ENCODE peak calls at places on chromosomes 3 and 15, in eight cellular contexts. One of them, this sample, is unnamed.

GRCh38 chr15:88835119-88835518 is 31.9 kb downstream of the ACAN start:
- DNase-seq in heart right ventricle: no peak
- DNase-seq in GM20000: no peak
- DNase-seq in IMR-90: peak; percentile 10
- DNase-seq in activated T-cell treated with anti-CD3 and anti-CD28 coated beads, Interleukin-2, amount 50 U/mL, for 4 hours: no peak
- DNase-seq in glomerular endothelial cell: no peak
- DNase-seq in hippocampal formation: no peak
- DNase-seq in hypothalamus: no peak
- DNase-seq in this sample: no peak

GRCh38 chr15:80915462-80915861 is 74.2 kb downstream of the MESD start:
- DNase-seq in heart right ventricle: no peak
- DNase-seq in GM20000: no peak
- DNase-seq in IMR-90: no peak
- DNase-seq in activated T-cell treated with anti-CD3 and anti-CD28 coated beads, Interleukin-2, amount 50 U/mL, for 4 hours: no peak
- DNase-seq in glomerular endothelial cell: no peak
- DNase-seq in hippocampal formation: no peak
- DNase-seq in hypothalamus: no peak
- DNase-seq in this sample: no peak

GRCh38 chr15:58447244-58448010 is 15.6 kb downstream of the LIPC start:
- DNase-seq in heart right ventricle: no peak
- DNase-seq in GM20000: no peak
- DNase-seq in IMR-90: peak; percentile 72
- DNase-seq in activated T-cell treated with anti-CD3 and anti-CD28 coated beads, Interleukin-2, amount 50 U/mL, for 4 hours: no peak
- DNase-seq in glomerular endothelial cell: peak; percentile 34
- DNase-seq in hippocampal formation: no peak
- DNase-seq in hypothalamus: no peak
- DNase-seq in this sample: no peak

GRCh38 chr3:9178697-9179096 is 70.7 kb downstream of the SRGAP3 start:
- DNase-seq in heart right ventricle: no peak
- DNase-seq in GM20000: no peak
- DNase-seq in IMR-90: no peak
- DNase-seq in activated T-cell treated with anti-CD3 and anti-CD28 coated beads, Interleukin-2, amount 50 U/mL, for 4 hours: no peak
- DNase-seq in glomerular endothelial cell: no peak
- DNase-seq in hippocampal formation: no peak
- DNase-seq in hypothalamus: no peak
- DNase-seq in this sample: no peak

GRCh38 chr3:189914799-189915198 is 205.9 kb downstream of the P3H2 start:
- DNase-seq in heart right ventricle: no peak
- DNase-seq in GM20000: no peak
- DNase-seq in IMR-90: peak; percentile 96
- DNase-seq in activated T-cell treated with anti-CD3 and anti-CD28 coated beads, Interleukin-2, amount 50 U/mL, for 4 hours: no peak
- DNase-seq in glomerular endothelial cell: no peak
- DNase-seq in hippocampal formation: no peak
- DNase-seq in hypothalamus: peak; percentile 8
- DNase-seq in this sample: peak; percentile 24

GRCh38 chr3:71163216-71163918 is 420.2 kb downstream of the FOXP1 start:
- DNase-seq in heart right ventricle: no peak
- DNase-seq in GM20000: no peak
- DNase-seq in IMR-90: no peak
- DNase-seq in activated T-cell treated with anti-CD3 and anti-CD28 coated beads, Interleukin-2, amount 50 U/mL, for 4 hours: no peak
- DNase-seq in glomerular endothelial cell: no peak
- DNase-seq in hippocampal formation: no peak
- DNase-seq in hypothalamus: no peak
- DNase-seq in this sample: no peak

GRCh38 chr3:194285859-194286197 is 65.3 kb downstream of the CPN2 start:
- DNase-seq in heart right ventricle: no peak
- DNase-seq in GM20000: no peak
- DNase-seq in IMR-90: no peak
- DNase-seq in activated T-cell treated with anti-CD3 and anti-CD28 coated beads, Interleukin-2, amount 50 U/mL, for 4 hours: no peak
- DNase-seq in glomerular endothelial cell: no peak
- DNase-seq in hippocampal formation: no peak
- DNase-seq in hypothalamus: no peak
- DNase-seq in this sample: no peak

GRCh38 chr3:133040696-133041523 is 2.7 kb downstream of the TMEM108 start:
- DNase-seq in heart right ventricle: peak; percentile 78
- DNase-seq in GM20000: peak; percentile 74
- DNase-seq in IMR-90: peak; percentile 71
- DNase-seq in activated T-cell treated with anti-CD3 and anti-CD28 coated beads, Interleukin-2, amount 50 U/mL, for 4 hours: no peak
- DNase-seq in glomerular endothelial cell: peak; percentile 44
- DNase-seq in hippocampal formation: peak; percentile 81
- DNase-seq in hypothalamus: peak; percentile 91
- DNase-seq in this sample: peak; percentile 61

GRCh38 chr3:39125837-39126500 is 18.5 kb downstream of the TTC21A start:
- DNase-seq in heart right ventricle: no peak
- DNase-seq in GM20000: no peak
- DNase-seq in IMR-90: peak; percentile 39
- DNase-seq in activated T-cell treated with anti-CD3 and anti-CD28 coated beads, Interleukin-2, amount 50 U/mL, for 4 hours: no peak
- DNase-seq in glomerular endothelial cell: no peak
- DNase-seq in hippocampal formation: no peak
- DNase-seq in hypothalamus: no peak
- DNase-seq in this sample: peak; percentile 75

GRCh38 chr3:124428372-124429128 is 301.7 kb upstream of the UMPS start:
- DNase-seq in heart right ventricle: no peak
- DNase-seq in GM20000: no peak
- DNase-seq in IMR-90: no peak
- DNase-seq in activated T-cell treated with anti-CD3 and anti-CD28 coated beads, Interleukin-2, amount 50 U/mL, for 4 hours: no peak
- DNase-seq in glomerular endothelial cell: no peak
- DNase-seq in hippocampal formation: no peak
- DNase-seq in hypothalamus: no peak
- DNase-seq in this sample: no peak

GRCh38 chr3:13051066-13051465 is 22.2 kb downstream of the IQSEC1 start:
- DNase-seq in heart right ventricle: no peak
- DNase-seq in GM20000: no peak
- DNase-seq in IMR-90: no peak
- DNase-seq in activated T-cell treated with anti-CD3 and anti-CD28 coated beads, Interleukin-2, amount 50 U/mL, for 4 hours: no peak
- DNase-seq in glomerular endothelial cell: no peak
- DNase-seq in hippocampal formation: peak; percentile 19
- DNase-seq in hypothalamus: no peak
- DNase-seq in this sample: no peak

GRCh38 chr3:33075996-33076395 is 20.9 kb downstream of the GLB1 start:
- DNase-seq in heart right ventricle: no peak
- DNase-seq in GM20000: no peak
- DNase-seq in IMR-90: no peak
- DNase-seq in activated T-cell treated with anti-CD3 and anti-CD28 coated beads, Interleukin-2, amount 50 U/mL, for 4 hours: no peak
- DNase-seq in glomerular endothelial cell: no peak
- DNase-seq in hippocampal formation: no peak
- DNase-seq in hypothalamus: no peak
- DNase-seq in this sample: no peak

GRCh38 chr15:50209804-50210203 is 27.8 kb downstream of the SLC27A2 start:
- DNase-seq in heart right ventricle: no peak
- DNase-seq in GM20000: no peak
- DNase-seq in IMR-90: no peak
- DNase-seq in activated T-cell treated with anti-CD3 and anti-CD28 coated beads, Interleukin-2, amount 50 U/mL, for 4 hours: no peak
- DNase-seq in glomerular endothelial cell: no peak
- DNase-seq in hippocampal formation: no peak
- DNase-seq in hypothalamus: no peak
- DNase-seq in this sample: no peak

GRCh38 chr15:76333720-76334437 is 2.7 kb upstream of the ISL2 start:
- DNase-seq in heart right ventricle: no peak
- DNase-seq in GM20000: peak; percentile 31
- DNase-seq in IMR-90: no peak
- DNase-seq in activated T-cell treated with anti-CD3 and anti-CD28 coated beads, Interleukin-2, amount 50 U/mL, for 4 hours: no peak
- DNase-seq in glomerular endothelial cell: no peak
- DNase-seq in hippocampal formation: no peak
- DNase-seq in hypothalamus: no peak
- DNase-seq in this sample: no peak

GRCh38 chr3:132029182-132029902 is 5.5 kb downstream of the CPNE4 start:
- DNase-seq in heart right ventricle: peak; percentile 80
- DNase-seq in GM20000: peak; percentile 84
- DNase-seq in IMR-90: peak; percentile 61
- DNase-seq in activated T-cell treated with anti-CD3 and anti-CD28 coated beads, Interleukin-2, amount 50 U/mL, for 4 hours: peak; percentile 24
- DNase-seq in glomerular endothelial cell: peak; percentile 50
- DNase-seq in hippocampal formation: peak; percentile 58
- DNase-seq in hypothalamus: peak; percentile 77
- DNase-seq in this sample: peak; percentile 77

GRCh38 chr15:73225358-73226015 is 143.3 kb downstream of the HCN4 start:
- DNase-seq in heart right ventricle: no peak
- DNase-seq in GM20000: no peak
- DNase-seq in IMR-90: no peak
- DNase-seq in activated T-cell treated with anti-CD3 and anti-CD28 coated beads, Interleukin-2, amount 50 U/mL, for 4 hours: peak; percentile 26
- DNase-seq in glomerular endothelial cell: no peak
- DNase-seq in hippocampal formation: no peak
- DNase-seq in hypothalamus: no peak
- DNase-seq in this sample: peak; percentile 19

GRCh38 chr3:190886945-190887344 is 24.5 kb upstream of the GMNC start:
- DNase-seq in heart right ventricle: no peak
- DNase-seq in GM20000: peak; percentile 26
- DNase-seq in IMR-90: peak; percentile 2
- DNase-seq in activated T-cell treated with anti-CD3 and anti-CD28 coated beads, Interleukin-2, amount 50 U/mL, for 4 hours: no peak
- DNase-seq in glomerular endothelial cell: no peak
- DNase-seq in hippocampal formation: no peak
- DNase-seq in hypothalamus: no peak
- DNase-seq in this sample: no peak

GRCh38 chr3:157493627-157494550 is 9.3 kb downstream of the VEPH1 start:
- DNase-seq in heart right ventricle: no peak
- DNase-seq in GM20000: peak; percentile 8
- DNase-seq in IMR-90: peak; percentile 71
- DNase-seq in activated T-cell treated with anti-CD3 and anti-CD28 coated beads, Interleukin-2, amount 50 U/mL, for 4 hours: no peak
- DNase-seq in glomerular endothelial cell: peak; percentile 68
- DNase-seq in hippocampal formation: no peak
- DNase-seq in hypothalamus: peak; percentile 39
- DNase-seq in this sample: peak; percentile 32

GRCh38 chr15:85482896-85483295 is 102.5 kb downstream of the AKAP13 start:
- DNase-seq in heart right ventricle: no peak
- DNase-seq in GM20000: no peak
- DNase-seq in IMR-90: peak; percentile 92
- DNase-seq in activated T-cell treated with anti-CD3 and anti-CD28 coated beads, Interleukin-2, amount 50 U/mL, for 4 hours: no peak
- DNase-seq in glomerular endothelial cell: no peak
- DNase-seq in hippocampal formation: no peak
- DNase-seq in hypothalamus: no peak
- DNase-seq in this sample: peak; percentile 35

GRCh38 chr3:64599651-64600050 is 88.1 kb downstream of the ADAMTS9 start:
- DNase-seq in heart right ventricle: no peak
- DNase-seq in GM20000: no peak
- DNase-seq in IMR-90: no peak
- DNase-seq in activated T-cell treated with anti-CD3 and anti-CD28 coated beads, Interleukin-2, amount 50 U/mL, for 4 hours: no peak
- DNase-seq in glomerular endothelial cell: no peak
- DNase-seq in hippocampal formation: no peak
- DNase-seq in hypothalamus: no peak
- DNase-seq in this sample: no peak

GRCh38 chr15:77035999-77036471 is 34.9 kb downstream of the TSPAN3 start:
- DNase-seq in heart right ventricle: no peak
- DNase-seq in GM20000: peak; percentile 9
- DNase-seq in IMR-90: no peak
- DNase-seq in activated T-cell treated with anti-CD3 and anti-CD28 coated beads, Interleukin-2, amount 50 U/mL, for 4 hours: no peak
- DNase-seq in glomerular endothelial cell: no peak
- DNase-seq in hippocampal formation: no peak
- DNase-seq in hypothalamus: no peak
- DNase-seq in this sample: no peak

GRCh38 chr3:28916713-28917499 is 364.0 kb upstream of the RBMS3 start:
- DNase-seq in heart right ventricle: peak; percentile 84
- DNase-seq in GM20000: peak; percentile 58
- DNase-seq in IMR-90: peak; percentile 65
- DNase-seq in activated T-cell treated with anti-CD3 and anti-CD28 coated beads, Interleukin-2, amount 50 U/mL, for 4 hours: no peak
- DNase-seq in glomerular endothelial cell: peak; percentile 75
- DNase-seq in hippocampal formation: peak; percentile 15
- DNase-seq in hypothalamus: peak; percentile 70
- DNase-seq in this sample: no peak

GRCh38 chr15:40963201-40963600 is 9.9 kb downstream of the CHAC1 start:
- DNase-seq in heart right ventricle: no peak
- DNase-seq in GM20000: no peak
- DNase-seq in IMR-90: no peak
- DNase-seq in activated T-cell treated with anti-CD3 and anti-CD28 coated beads, Interleukin-2, amount 50 U/mL, for 4 hours: no peak
- DNase-seq in glomerular endothelial cell: no peak
- DNase-seq in hippocampal formation: no peak
- DNase-seq in hypothalamus: no peak
- DNase-seq in this sample: no peak

GRCh38 chr3:3998140-3998977 is 199.1 kb downstream of the LRRN1 start:
- DNase-seq in heart right ventricle: no peak
- DNase-seq in GM20000: peak; percentile 21
- DNase-seq in IMR-90: no peak
- DNase-seq in activated T-cell treated with anti-CD3 and anti-CD28 coated beads, Interleukin-2, amount 50 U/mL, for 4 hours: no peak
- DNase-seq in glomerular endothelial cell: no peak
- DNase-seq in hippocampal formation: no peak
- DNase-seq in hypothalamus: peak; percentile 29
- DNase-seq in this sample: peak; percentile 11

GRCh38 chr3:25783661-25784512 is 644 bp upstream of the NGLY1 start:
- DNase-seq in heart right ventricle: peak; percentile 52
- DNase-seq in GM20000: no peak
- DNase-seq in IMR-90: peak; percentile 18
- DNase-seq in activated T-cell treated with anti-CD3 and anti-CD28 coated beads, Interleukin-2, amount 50 U/mL, for 4 hours: no peak
- DNase-seq in glomerular endothelial cell: no peak
- DNase-seq in hippocampal formation: no peak
- DNase-seq in hypothalamus: peak; percentile 78
- DNase-seq in this sample: peak; percentile 14

GRCh38 chr3:114411292-114411691 is 117.5 kb downstream of the TIGIT start:
- DNase-seq in heart right ventricle: no peak
- DNase-seq in GM20000: no peak
- DNase-seq in IMR-90: peak; percentile 59
- DNase-seq in activated T-cell treated with anti-CD3 and anti-CD28 coated beads, Interleukin-2, amount 50 U/mL, for 4 hours: no peak
- DNase-seq in glomerular endothelial cell: no peak
- DNase-seq in hippocampal formation: no peak
- DNase-seq in hypothalamus: no peak
- DNase-seq in this sample: no peak

GRCh38 chr3:181264491-181264890 is 275.0 kb upstream of the DNAJC19 start:
- DNase-seq in heart right ventricle: no peak
- DNase-seq in GM20000: no peak
- DNase-seq in IMR-90: no peak
- DNase-seq in activated T-cell treated with anti-CD3 and anti-CD28 coated beads, Interleukin-2, amount 50 U/mL, for 4 hours: no peak
- DNase-seq in glomerular endothelial cell: no peak
- DNase-seq in hippocampal formation: no peak
- DNase-seq in hypothalamus: no peak
- DNase-seq in this sample: no peak

GRCh38 chr3:53680026-53680425 is 166.2 kb downstream of the CHDH start:
- DNase-seq in heart right ventricle: no peak
- DNase-seq in GM20000: no peak
- DNase-seq in IMR-90: peak; percentile 2
- DNase-seq in activated T-cell treated with anti-CD3 and anti-CD28 coated beads, Interleukin-2, amount 50 U/mL, for 4 hours: no peak
- DNase-seq in glomerular endothelial cell: no peak
- DNase-seq in hippocampal formation: no peak
- DNase-seq in hypothalamus: no peak
- DNase-seq in this sample: no peak

GRCh38 chr15:49895337-49896223 is 223.5 kb downstream of the ATP8B4 start:
- DNase-seq in heart right ventricle: no peak
- DNase-seq in GM20000: no peak
- DNase-seq in IMR-90: peak; percentile 19
- DNase-seq in activated T-cell treated with anti-CD3 and anti-CD28 coated beads, Interleukin-2, amount 50 U/mL, for 4 hours: no peak
- DNase-seq in glomerular endothelial cell: no peak
- DNase-seq in hippocampal formation: peak; percentile 20
- DNase-seq in hypothalamus: peak; percentile 15
- DNase-seq in this sample: no peak

GRCh38 chr3:157858821-157859220 is 247.4 kb downstream of the SHOX2 start:
- DNase-seq in heart right ventricle: no peak
- DNase-seq in GM20000: no peak
- DNase-seq in IMR-90: no peak
- DNase-seq in activated T-cell treated with anti-CD3 and anti-CD28 coated beads, Interleukin-2, amount 50 U/mL, for 4 hours: no peak
- DNase-seq in glomerular endothelial cell: no peak
- DNase-seq in hippocampal formation: no peak
- DNase-seq in hypothalamus: no peak
- DNase-seq in this sample: no peak

GRCh38 chr3:47475029-47475569 is 642 bp downstream of the SCAP start:
- DNase-seq in heart right ventricle: no peak
- DNase-seq in GM20000: no peak
- DNase-seq in IMR-90: peak; percentile 32
- DNase-seq in activated T-cell treated with anti-CD3 and anti-CD28 coated beads, Interleukin-2, amount 50 U/mL, for 4 hours: peak; percentile 30
- DNase-seq in glomerular endothelial cell: no peak
- DNase-seq in hippocampal formation: no peak
- DNase-seq in hypothalamus: no peak
- DNase-seq in this sample: peak; percentile 14

GRCh38 chr3:149506540-149506939 is 32.0 kb downstream of the TM4SF4 start:
- DNase-seq in heart right ventricle: no peak
- DNase-seq in GM20000: no peak
- DNase-seq in IMR-90: peak; percentile 71
- DNase-seq in activated T-cell treated with anti-CD3 and anti-CD28 coated beads, Interleukin-2, amount 50 U/mL, for 4 hours: no peak
- DNase-seq in glomerular endothelial cell: no peak
- DNase-seq in hippocampal formation: no peak
- DNase-seq in hypothalamus: no peak
- DNase-seq in this sample: no peak

GRCh38 chr3:184603156-184604030 is 41.8 kb downstream of the EPHB3 start:
- DNase-seq in heart right ventricle: no peak
- DNase-seq in GM20000: no peak
- DNase-seq in IMR-90: no peak
- DNase-seq in activated T-cell treated with anti-CD3 and anti-CD28 coated beads, Interleukin-2, amount 50 U/mL, for 4 hours: no peak
- DNase-seq in glomerular endothelial cell: no peak
- DNase-seq in hippocampal formation: no peak
- DNase-seq in hypothalamus: no peak
- DNase-seq in this sample: no peak

GRCh38 chr15:78808550-78808949 is 2.7 kb downstream of the ADAMTS7 start:
- DNase-seq in heart right ventricle: peak; percentile 69
- DNase-seq in GM20000: peak; percentile 74
- DNase-seq in IMR-90: peak; percentile 34
- DNase-seq in activated T-cell treated with anti-CD3 and anti-CD28 coated beads, Interleukin-2, amount 50 U/mL, for 4 hours: no peak
- DNase-seq in glomerular endothelial cell: peak; percentile 12
- DNase-seq in hippocampal formation: no peak
- DNase-seq in hypothalamus: no peak
- DNase-seq in this sample: peak; percentile 41

This sample was measured in LoVo.